ENCODE peak calls at places on chromosome 9, in six cellular contexts. K, Q, T, I, H and P are unnamed samples.
A peak's percentile ranks its signal among the peaks of the same experiment; 100 is the strongest.

GRCh38 chr9:371349-371748 is 156.7 kb downstream of the DOCK8 start:
- DNase-seq in K (no peak), T (no peak), Q (no peak), H (no peak), I (no peak), P (no peak)

GRCh38 chr9:23850242-23851023 is 24.4 kb upstream of the ELAVL2 start:
- DNase-seq in Q (no peak), H (peak; percentile 53), K (no peak), T (no peak), I (peak; percentile 1), P (no peak)

GRCh38 chr9:101366038-101366756 is 18.6 kb downstream of the BAAT start:
- DNase-seq in H (no peak), Q (no peak), T (no peak), K (no peak), I (peak; percentile 68), P (no peak)

GRCh38 chr9:5938449-5938848 is 47.8 kb downstream of the MLANA start:
- DNase-seq in H (no peak), K (no peak), T (no peak), Q (no peak), I (no peak), P (no peak)

GRCh38 chr9:90344013-90344412 is 298.6 kb downstream of the DIRAS2 start:
- DNase-seq in Q (no peak), I (peak; percentile 4), H (no peak), K (no peak), T (no peak), P (no peak)

GRCh38 chr9:127875306-127875966 is 2.0 kb downstream of the AK1 start:
- DNase-seq in H (no peak), K (no peak), I (peak; percentile 79), Q (no peak), T (no peak), P (no peak)

GRCh38 chr9:35521708-35522107 is 31.8 kb downstream of the RUSC2 start:
- DNase-seq in T (no peak), I (peak; percentile 78), H (no peak), K (no peak), Q (no peak), P (no peak)

GRCh38 chr9:76203373-76203772 is 190.9 kb downstream of the RFK start:
- DNase-seq in K (no peak), Q (no peak), H (no peak), T (peak; percentile 44), I (peak; percentile 17), P (no peak)

GRCh38 chr9:123795336-123795735 is 134.6 kb downstream of the DENND1A start:
- DNase-seq in H (no peak), Q (no peak), I (no peak), T (no peak), K (no peak), P (no peak)

GRCh38 chr9:4143951-4144717 is 155.7 kb downstream of the GLIS3 start:
- DNase-seq in Q (peak; percentile 76), K (no peak), I (peak; percentile 78), H (no peak), T (no peak), P (no peak)

GRCh38 chr9:115340314-115340713 is 222.4 kb upstream of the TNC start:
- DNase-seq in Q (no peak), I (no peak), K (no peak), H (no peak), T (no peak), P (no peak)

GRCh38 chr9:76691761-76692313 is 72.4 kb upstream of the PCA3 start:
- DNase-seq in Q (no peak), H (no peak), I (no peak), T (no peak), K (no peak), P (no peak)

GRCh38 chr9:99253134-99253533 is 31.1 kb downstream of the SEC61B start:
- DNase-seq in K (no peak), I (no peak), T (no peak), H (no peak), Q (no peak), P (no peak)

GRCh38 chr9:121768416-121769015 is 117.1 kb downstream of the DAB2IP start:
- DNase-seq in Q (no peak), H (no peak), I (no peak), T (no peak), K (no peak), P (no peak)

GRCh38 chr9:69149321-69149807 is 24.7 kb upstream of the TJP2 start:
- DNase-seq in T (no peak), K (no peak), H (no peak), Q (no peak), I (peak; percentile 80), P (no peak)

GRCh38 chr9:114525505-114525904 is 20.2 kb upstream of the WHRN start:
- DNase-seq in T (no peak), K (peak; percentile 15), Q (peak; percentile 83), I (peak; percentile 80), H (no peak), P (no peak)

GRCh38 chr9:7735311-7735710 is 64.3 kb downstream of the DMAC1 start:
- DNase-seq in T (no peak), K (no peak), H (no peak), Q (no peak), I (no peak), P (no peak)

GRCh38 chr9:34562136-34562745 is 27.3 kb downstream of the CNTFR start:
- DNase-seq in T (peak; percentile 77), Q (peak; percentile 18), H (peak; percentile 59), I (no peak), K (no peak), P (no peak)

GRCh38 chr9:136587145-136587943 is 41.5 kb upstream of the NOTCH1 start:
- DNase-seq in H (peak; percentile 87), K (no peak), Q (no peak), T (no peak), I (peak; percentile 63), P (no peak)

GRCh38 chr9:7266911-7267555 is 509.3 kb downstream of the KDM4C start:
- DNase-seq in K (no peak), Q (no peak), I (no peak), T (no peak), H (no peak), P (no peak)

GRCh38 chr9:114004221-114004716 is 73.8 kb downstream of the AMBP start:
- DNase-seq in K (no peak), H (no peak), T (no peak), Q (no peak), I (no peak), P (no peak)

GRCh38 chr9:129714393-129715051 is 38.3 kb downstream of the PTGES start:
- DNase-seq in K (no peak), I (peak; percentile 84), H (no peak), T (no peak), Q (no peak), P (no peak)

GRCh38 chr9:70411930-70412677 is 2.4 kb downstream of the KLF9 start:
- DNase-seq in I (peak; percentile 91), H (peak; percentile 57), T (no peak), Q (no peak), K (peak; percentile 27), P (peak; percentile 33)
- H3K9ac ChIP-seq in I (peak overlapping the region; percentile 100), H (peak overlapping the region; percentile 97), T (no peak overlapping the region), Q (no peak overlapping the region), K (peak overlapping the region; percentile 68), P (peak overlapping the region; percentile 74)

DNA sequence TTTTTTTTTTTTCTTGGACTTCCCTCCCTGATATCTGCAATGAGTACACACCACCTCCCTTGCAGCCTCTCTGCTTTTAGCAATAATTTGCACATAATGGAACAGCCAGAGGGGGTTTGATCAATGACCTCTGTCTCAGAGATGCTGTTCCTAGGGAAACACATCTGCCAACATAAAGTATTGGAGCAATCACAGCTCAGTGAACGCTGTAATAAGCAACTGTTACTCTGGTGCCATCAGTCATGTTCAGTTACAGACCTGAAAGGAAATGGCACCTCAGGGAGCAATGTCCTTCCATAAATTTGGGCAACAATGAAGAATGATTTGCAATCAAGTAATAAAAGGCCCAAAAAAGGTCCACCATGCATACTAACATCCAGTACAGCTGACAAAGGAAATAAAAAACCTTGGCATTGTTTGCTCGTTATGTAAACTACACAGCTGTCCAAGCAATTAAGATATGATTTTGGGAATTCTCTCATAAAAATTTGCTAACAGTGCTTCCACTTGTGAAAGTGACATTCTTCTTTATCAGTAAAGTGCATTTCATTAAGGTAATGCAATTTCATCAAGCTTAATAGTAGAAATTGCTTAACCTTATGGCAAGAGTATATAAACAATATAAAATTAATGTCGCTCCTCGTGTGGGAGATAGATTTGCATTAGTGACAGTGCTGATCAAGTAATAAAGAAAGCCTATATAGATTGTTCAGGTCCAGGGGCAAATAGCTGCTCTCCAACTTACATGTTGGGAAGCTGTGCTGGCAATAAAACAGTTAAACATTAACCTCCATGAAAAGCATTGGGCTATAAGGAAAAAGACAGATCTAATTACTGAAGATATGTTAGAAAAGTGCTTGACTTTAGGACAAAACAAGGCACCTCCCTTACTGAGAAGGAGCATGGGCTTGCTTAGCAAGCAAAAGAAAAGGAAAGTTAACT is 167.7 kb downstream of the RASEF start:
- DNase-seq in H (peak; percentile 41), K (no peak), I (no peak), T (no peak), Q (no peak), P (no peak)
- H3K9me2 ChIP-seq in H (no peaks in the 10 kb centered on the region), K (no peaks in the 10 kb centered on the region), I (no peaks in the 10 kb centered on the region), T (no peaks in the 10 kb centered on the region), Q (no peaks in the 10 kb centered on the region), P (no peaks in the 10 kb centered on the region)

GRCh38 chr9:109097156-109097555 is 22.6 kb downstream of the TMEM245 start:
- DNase-seq in H (no peak), I (no peak), K (no peak), T (no peak), Q (no peak), P (no peak)

GRCh38 chr9:109098960-109099308 is 20.8 kb downstream of the TMEM245 start:
- DNase-seq in H (no peak), K (no peak), I (peak; percentile 52), T (no peak), Q (no peak), P (no peak)

GRCh38 chr9:109101202-109101595 is 18.5 kb downstream of the TMEM245 start:
- DNase-seq in K (no peak), Q (no peak), H (no peak), I (no peak), T (no peak), P (no peak)

GRCh38 chr9:109100543-109101201 is 19.1 kb downstream of the TMEM245 start:
- DNase-seq in Q (no peak), K (no peak), T (no peak), I (no peak), H (no peak), P (no peak)

GRCh38 chr9:109098221-109098959 is 21.4 kb downstream of the TMEM245 start:
- DNase-seq in Q (peak; percentile 51), I (peak; percentile 72), K (no peak), T (no peak), H (peak; percentile 13), P (no peak)
- H3K79me2 ChIP-seq in Q (peaks cover 93% of the 10 kb centered on the region), I (peaks cover 92% of the 10 kb centered on the region), K (peaks cover 95% of the 10 kb centered on the region), T (peaks cover 99% of the 10 kb centered on the region), H (peaks cover 95% of the 10 kb centered on the region), P (peaks cover 55% of the 10 kb centered on the region)

GRCh38 chr9:93304574-93305496 is 120.9 kb downstream of the WNK2 start:
- DNase-seq in H (peak; percentile 87), I (peak; percentile 72), K (no peak), Q (peak; percentile 50), T (peak; percentile 60), P (no peak)

GRCh38 chr9:93306081-93306480 is 122.1 kb downstream of the WNK2 start:
- DNase-seq in Q (no peak), H (no peak), K (no peak), T (no peak), I (no peak), P (no peak)

GRCh38 chr9:93306579-93307091 is 122.7 kb downstream of the WNK2 start:
- DNase-seq in K (no peak), I (no peak), H (peak; percentile 23), T (no peak), Q (no peak), P (no peak)

GRCh38 chr9:93303806-93304573 is 120.1 kb downstream of the WNK2 start:
- DNase-seq in T (no peak), Q (no peak), I (no peak), H (peak; percentile 31), K (no peak), P (no peak)

GRCh38 chr9:93305497-93306020 is 121.6 kb downstream of the WNK2 start:
- DNase-seq in Q (no peak), T (no peak), K (no peak), H (peak; percentile 21), I (no peak), P (no peak)
- H3K9ac ChIP-seq in Q (no peak overlapping the region), T (no peak overlapping the region), K (no peak overlapping the region), H (no peak overlapping the region), I (no peak overlapping the region), P (no peak overlapping the region)